ENCODE peak calls at places on chromosomes 4 and X, in four cellular contexts. D is stimulated activated CD4-positive, alpha-beta T cell treated with anti-CD3 and anti-CD28 coated beads, Interleukin-15, amount 100 ng/mL, for 1 hour; I is sigmoid colon; P is Calu3. O is an unnamed sample.

GRCh38 chr4:38601244-38601915 is 62.6 kb upstream of the KLF3 start:
- DNase-seq in D (no peak), I (no peak), P (peak), O (no peak)

GRCh38 chr4:7970031-7970946 is 30.6 kb upstream of the AFAP1 start:
- DNase-seq in D (peak), I (no peak), P (peak), O (no peak)

GRCh38 chr4:135718019-135718418 is 1516.4 kb upstream of the PABPC4L start:
- DNase-seq in D (no peak), I (no peak), P (no peak), O (no peak)

GRCh38 chr4:65670331-65671031 is at the start of gene EPHA5:
- DNase-seq in D (no peak), I (peak), P (no peak), O (no peak)

GRCh38 chrX:24242649-24243556 is 71.0 kb downstream of the SUPT20HL2 start:
- DNase-seq in D (no peak), I (peak), P (no peak), O (peak)

GRCh38 chr4:101393256-101393655 is 45.9 kb upstream of the PPP3CA start:
- DNase-seq in D (no peak), I (no peak), P (peak), O (no peak)

GRCh38 chrX:133657455-133657854 is 242.2 kb upstream of the GPC4 start:
- DNase-seq in D (no peak), I (no peak), P (no peak), O (no peak)

GRCh38 chr4:112859456-112860184 is 189.8 kb upstream of the ANK2 start:
- DNase-seq in D (no peak), I (no peak), P (no peak), O (no peak)

GRCh38 chr4:8200302-8200975 is 1.3 kb downstream of the SH3TC1 start:
- DNase-seq in D (no peak), I (peak), P (no peak), O (peak)

GRCh38 chr4:126915999-126916625 is 716.6 kb upstream of the INTU start:
- DNase-seq in D (no peak), I (no peak), P (no peak), O (no peak)

GRCh38 chr4:99205104-99205979 is 13.7 kb downstream of the ADH6 start:
- DNase-seq in D (no peak), I (no peak), P (no peak), O (no peak)

GRCh38 chrX:124415115-124415798 is 68.9 kb downstream of the SH2D1A start:
- DNase-seq in D (no peak), I (no peak), P (no peak), O (no peak)

GRCh38 chrX:15430584-15430983 is 46.4 kb upstream of the VEGFD start:
- DNase-seq in D (no peak), I (no peak), P (no peak), O (no peak)

GRCh38 chrX:119266364-119266995 is 30.4 kb downstream of the PGRMC1 start:
- DNase-seq in D (no peak), I (no peak), P (peak), O (peak)

GRCh38 chr4:3460926-3461325 is 2.2 kb upstream of the DOK7 start:
- DNase-seq in D (no peak), I (no peak), P (no peak), O (no peak)

GRCh38 chr4:137545461-137545861 is 13.2 kb upstream of the PCDH18 start:
- DNase-seq in D (no peak), I (peak), P (no peak), O (no peak)

GRCh38 chrX:40573763-40574162 is 7.0 kb upstream of the ATP6AP2 start:
- DNase-seq in D (no peak), I (no peak), P (peak), O (no peak)

GRCh38 chr4:76641351-76641750 is 206.3 kb downstream of the SHROOM3 start:
- DNase-seq in D (no peak), I (no peak), P (no peak), O (no peak)

GRCh38 chr4:88107406-88108107 is 50.9 kb downstream of the ABCG2 start:
- DNase-seq in D (no peak), I (no peak), P (peak), O (no peak)

GRCh38 chr4:158209825-158210807 is at the start of gene TMEM144:
- DNase-seq in D (no peak), I (peak), P (peak), O (peak)

GRCh38 chr4:145716200-145716599 is 36.3 kb downstream of the C4orf51 start:
- DNase-seq in D (no peak), I (no peak), P (no peak), O (no peak)

GRCh38 chr4:26235500-26235899 is 85.3 kb upstream of the RBPJ start:
- DNase-seq in D (no peak), I (peak), P (no peak), O (no peak)

GRCh38 chrX:81120936-81121351 is 80.8 kb downstream of the HMGN5 start:
- DNase-seq in D (peak), I (peak), P (peak), O (peak)

GRCh38 chrX:109943740-109944092 is 59.2 kb upstream of the TMEM164 start:
- DNase-seq in D (no peak), I (no peak), P (no peak), O (no peak)

GRCh38 chr4:186651624-186652023 is 72.0 kb downstream of the FAT1 start:
- DNase-seq in D (no peak), I (peak), P (peak), O (no peak)

GRCh38 chr4:153115322-153116100 is 88.7 kb upstream of the TRIM2 start:
- DNase-seq in D (peak), I (no peak), P (peak), O (peak)

GRCh38 chr4:2924765-2925301 is 38.4 kb downstream of the NOP14 start:
- DNase-seq in D (no peak), I (no peak), P (no peak), O (no peak)